ENCODE peak calls at places on chromosomes 1 and 21, in seven cellular contexts. I is colonic mucosa; J is H1; C is body of pancreas; F is CD8-positive, alpha-beta memory T cell; T is ascending aorta; R is GM23338. H is an unnamed sample.

GRCh38 chr1:5796028-5796427 is 196.2 kb downstream of the NPHP4 start:
- DNase-seq in R (no peak), I (no peak), C (no peak), T (no peak), J (no peak), F (no peak), H (no peak)

GRCh38 chr1:192609110-192610079 is 26.6 kb upstream of the RGS13 start:
- DNase-seq in I (peak; percentile 50), F (peak; percentile 65), T (peak; percentile 83), J (no peak), R (no peak), C (no peak), H (peak; percentile 29)

GRCh38 chr1:159854101-159854692 is 8.3 kb downstream of the VSIG8 start:
- DNase-seq in J (peak; percentile 73), T (peak; percentile 89), I (peak; percentile 90), R (peak; percentile 72), F (no peak), C (peak; percentile 79), H (no peak)

GRCh38 chr1:19889656-19890055 is 7.5 kb downstream of the OTUD3 start:
- DNase-seq in R (no peak), T (no peak), F (no peak), I (no peak), J (no peak), C (no peak), H (no peak)

GRCh38 chr1:21933397-21934248 is 3.5 kb downstream of the HSPG2 start:
- DNase-seq in I (peak; percentile 74), J (no peak), R (peak; percentile 73), T (no peak), C (peak; percentile 54), F (no peak), H (no peak)

GRCh38 chr21:29431680-29432079 is 133.0 kb downstream of the BACH1 start:
- DNase-seq in F (no peak), C (no peak), J (no peak), I (no peak), T (no peak), R (no peak), H (no peak)

GRCh38 chr1:221706862-221707582 is 34.9 kb downstream of the DUSP10 start:
- DNase-seq in C (no peak), R (no peak), T (no peak), J (no peak), I (no peak), F (no peak), H (no peak)

GRCh38 chr1:8862528-8862927 is 16.0 kb downstream of the ENO1 start:
- DNase-seq in R (peak; percentile 78), I (no peak), F (peak; percentile 51), J (peak; percentile 82), C (no peak), T (no peak), H (no peak)

GRCh38 chr1:156581661-156582387 is 2.3 kb downstream of the TTC24 start:
- DNase-seq in I (no peak), F (peak; percentile 70), T (peak; percentile 57), R (no peak), C (no peak), J (no peak), H (no peak)

GRCh38 chr1:179121159-179121938 is 39.5 kb downstream of the TOR3A start:
- DNase-seq in J (peak; percentile 55), F (peak; percentile 33), T (no peak), R (peak; percentile 79), I (peak; percentile 66), C (no peak), H (no peak)

DNA sequence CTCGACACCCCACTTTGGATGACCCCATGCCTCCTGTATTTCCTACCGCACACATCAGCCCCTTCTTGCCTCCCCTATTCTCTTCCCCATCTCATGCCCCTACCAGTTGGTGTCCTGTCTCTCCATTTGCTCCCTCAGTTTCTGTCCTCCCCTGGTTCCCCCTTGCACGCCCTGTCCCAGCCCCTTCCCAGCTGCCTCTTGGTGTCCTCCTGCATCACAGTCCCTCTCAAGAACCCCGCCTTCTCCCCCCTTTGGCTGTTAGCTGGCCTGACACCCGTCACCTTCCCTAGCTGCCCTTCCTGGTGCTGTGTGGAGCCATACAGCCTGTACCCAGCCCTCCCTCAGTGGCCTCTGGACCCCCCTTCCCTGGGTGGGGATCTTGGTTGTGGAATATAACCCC is 41.5 kb upstream of the NFASC start:
- DNase-seq in I (no peak), C (no peak), F (no peak), J (peak; percentile 57), T (no peak), R (peak; percentile 52), H (no peak)
- H3K4me3 ChIP-seq in I (no peak overlapping the region), C (no peak overlapping the region), F (no peak overlapping the region), J (peak overlapping the region; percentile 48), T (peak overlapping the region; percentile 61), R (peak overlapping the region; percentile 63), H (peak overlapping the region; percentile 15)

GRCh38 chr1:84502892-84503291 is 3.3 kb upstream of the SPATA1 start:
- DNase-seq in R (no peak), I (no peak), C (no peak), F (no peak), J (no peak), T (no peak), H (no peak)

GRCh38 chr1:84496498-84496897 is 9.7 kb upstream of the SPATA1 start:
- DNase-seq in R (no peak), F (no peak), J (no peak), C (no peak), I (no peak), T (no peak), H (no peak)

GRCh38 chr1:84492726-84493125 is 13.5 kb upstream of the SPATA1 start:
- DNase-seq in C (no peak), I (no peak), F (no peak), J (no peak), T (no peak), R (no peak), H (no peak)

GRCh38 chr1:84493747-84494146 is 12.4 kb upstream of the SPATA1 start:
- DNase-seq in J (no peak), T (no peak), C (no peak), R (no peak), I (no peak), F (no peak), H (no peak)

DNA sequence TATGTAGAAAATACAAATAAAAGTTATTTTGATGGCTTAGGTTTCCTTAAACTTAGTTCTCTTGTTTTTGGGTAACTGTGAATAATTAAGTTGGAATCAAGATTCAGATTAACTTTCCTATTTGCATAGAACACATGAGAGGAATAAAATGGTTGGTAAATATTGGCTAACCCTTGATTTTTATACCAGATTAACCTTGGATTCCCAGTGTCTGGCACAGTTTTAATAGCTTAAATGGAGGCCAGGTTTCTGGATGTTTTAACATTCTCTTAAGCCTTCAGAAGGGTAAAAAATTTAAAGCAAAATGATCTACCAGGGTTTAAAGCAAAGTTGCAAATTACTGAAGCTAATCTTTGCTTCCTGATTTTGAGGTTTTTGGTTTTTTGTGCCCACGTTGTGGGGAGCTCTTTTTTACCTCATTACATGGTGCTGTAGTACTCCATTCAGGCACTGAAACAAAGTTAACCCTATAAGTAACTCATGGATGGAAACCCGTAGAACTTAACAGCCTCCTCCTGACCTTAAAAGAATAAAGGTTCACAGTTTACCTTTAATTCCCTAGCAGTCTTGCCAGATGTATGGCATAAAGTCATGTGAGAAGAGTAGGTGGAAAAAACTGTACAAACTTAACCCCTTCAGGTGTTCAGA is 8.4 kb upstream of the SPATA1 start:
- DNase-seq in C (no peak), F (peak; percentile 38), T (no peak), I (no peak), J (no peak), R (no peak), H (no peak)
- H3K36me3 ChIP-seq in C (no peaks in the 10 kb centered on the region), F (peaks cover 42% of the 10 kb centered on the region), T (peaks cover 31% of the 10 kb centered on the region), I (peaks cover 8% of the 10 kb centered on the region), J (peaks cover 62% of the 10 kb centered on the region), R (peaks cover 16% of the 10 kb centered on the region), H (peaks cover 16% of the 10 kb centered on the region)

DNA sequence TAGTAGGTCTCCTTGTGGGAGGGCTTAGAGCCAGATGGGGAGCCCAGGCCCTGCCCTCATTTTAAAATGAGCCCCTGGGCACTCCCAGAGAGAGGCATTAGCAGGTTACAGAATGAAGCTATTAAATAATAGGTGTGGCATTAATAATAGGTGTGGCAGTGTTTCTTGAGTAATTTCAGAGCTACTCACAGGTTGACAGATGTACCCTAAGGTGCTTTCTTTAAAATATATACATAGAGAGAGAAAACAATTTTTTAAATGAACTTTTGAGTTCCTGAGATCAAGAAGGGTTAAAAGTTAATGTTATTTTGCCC is 1.2 kb downstream of the EEIG2 start:
- DNase-seq in T (no peak), R (no peak), F (no peak), I (no peak), J (no peak), C (no peak), H (no peak)
- H3K27ac ChIP-seq in T (peak overlapping the region; percentile 41), R (no peak overlapping the region), F (no peak overlapping the region), I (peak overlapping the region; percentile 77), J (no peak overlapping the region), C (no peak overlapping the region), H (peak overlapping the region; percentile 74)

GRCh38 chr21:41711416-41712023 is 55.3 kb downstream of the RIPK4 start:
- DNase-seq in R (no peak), I (peak; percentile 67), T (no peak), F (no peak), C (no peak), J (peak; percentile 60), H (no peak)

GRCh38 chr21:41712201-41712600 is 54.7 kb downstream of the RIPK4 start:
- DNase-seq in I (no peak), T (no peak), C (no peak), R (peak; percentile 74), J (no peak), F (no peak), H (no peak)

GRCh38 chr21:41715649-41716321 is 51.1 kb downstream of the RIPK4 start:
- DNase-seq in I (peak; percentile 65), R (peak; percentile 51), C (peak; percentile 54), T (no peak), J (no peak), F (no peak), H (no peak)

GRCh38 chr21:41712730-41713129 is 54.1 kb downstream of the RIPK4 start:
- DNase-seq in I (no peak), C (no peak), R (no peak), T (no peak), F (no peak), J (no peak), H (no peak)

DNA sequence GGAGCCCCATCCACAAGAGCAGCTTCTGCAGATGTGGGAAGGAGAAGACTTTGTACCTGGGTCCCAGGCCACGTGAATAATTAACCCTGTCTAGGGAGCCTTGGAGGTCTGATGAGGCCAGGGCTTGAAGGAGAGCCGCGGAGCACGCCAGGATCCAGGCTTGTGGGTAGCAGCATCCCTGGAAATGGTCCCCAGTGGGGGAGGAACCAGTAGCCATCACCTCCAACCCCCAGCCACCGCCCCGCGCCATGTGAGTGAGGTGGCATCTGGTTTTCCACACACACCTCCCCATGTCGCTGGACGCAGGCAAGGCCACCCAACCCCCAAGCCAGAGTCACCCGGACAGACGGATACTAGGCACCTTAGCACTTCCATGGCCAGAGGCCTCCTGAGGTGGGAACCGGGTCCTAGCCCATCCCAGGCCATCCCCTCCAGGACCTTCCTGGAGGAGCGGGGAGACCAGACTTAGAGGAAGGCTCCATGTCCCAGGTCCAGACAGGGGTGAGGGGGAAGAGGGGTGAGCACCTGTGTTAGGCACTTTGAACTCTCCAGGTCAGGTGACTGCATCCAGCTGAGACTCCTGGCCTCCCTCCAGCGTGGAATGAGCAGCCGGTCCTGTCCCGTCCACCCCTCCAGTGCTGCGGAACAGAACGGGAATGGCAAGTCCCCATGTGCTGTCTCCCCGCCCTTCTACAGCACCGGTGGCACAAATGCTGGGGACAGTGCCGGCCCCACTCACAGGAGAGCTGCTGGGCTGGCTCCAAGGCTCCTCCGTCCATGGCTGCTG is 53.2 kb downstream of the RIPK4 start:
- DNase-seq in F (no peak), J (no peak), R (no peak), C (peak; percentile 66), T (no peak), I (peak; percentile 63), H (no peak)
- H3K4me3 ChIP-seq in F (no peak overlapping the region), J (no peak overlapping the region), R (no peak overlapping the region), C (no peak overlapping the region), T (no peak overlapping the region), I (no peak overlapping the region), H (no peak overlapping the region)

GRCh38 chr1:35439626-35440025 is 117.6 kb downstream of the KIAA0319L start:
- DNase-seq in C (no peak), T (no peak), J (no peak), R (no peak), I (no peak), F (no peak), H (no peak)
- H3K36me3 ChIP-seq in C (no peaks in the 10 kb centered on the region), T (peaks cover 59% of the 10 kb centered on the region), J (peaks cover 67% of the 10 kb centered on the region), R (peaks cover 17% of the 10 kb centered on the region), I (peaks cover 26% of the 10 kb centered on the region), F (peaks cover 68% of the 10 kb centered on the region), H (peaks cover 11% of the 10 kb centered on the region)

H was measured in esophagus squamous epithelium.